ENCODE peak calls at places on chromosomes 3 and 15, in five cellular contexts. V is trophoblast cell, M is H9, G is neuronal stem cell, Y is mesenchymal stem cell. F is an unnamed sample.

GRCh38 chr3:98240133-98240532 is 23.9 kb upstream of the OR5H6 start:
- DNase-seq in Y (no peak), G (no peak), V (no peak), M (no peak), F (no peak)

GRCh38 chr3:28586325-28586724 is 237.7 kb upstream of the AZI2 start:
- DNase-seq in Y (no peak), V (no peak), M (no peak), G (no peak), F (no peak)

GRCh38 chr3:71254658-71255057 is 328.9 kb downstream of the FOXP1 start:
- DNase-seq in M (no peak), Y (no peak), G (no peak), V (peak), F (peak)

GRCh38 chr3:189981668-189982067 is 139.0 kb downstream of the P3H2 start:
- DNase-seq in Y (peak), V (no peak), M (no peak), G (no peak), F (peak)

GRCh38 chr3:112755845-112756671 is 90.6 kb downstream of the CD200R1L start:
- DNase-seq in G (no peak), M (no peak), V (no peak), Y (no peak), F (no peak)

GRCh38 chr15:101615986-101616848 is 36.0 kb downstream of the TM2D3 start:
- DNase-seq in V (peak), Y (peak), G (peak), M (peak), F (peak)

GRCh38 chr15:36584511-36584910 is 5.1 kb downstream of the CDIN1 start:
- DNase-seq in V (no peak), M (no peak), G (no peak), Y (peak), F (no peak)

GRCh38 chr3:62622553-62623174 is 249.3 kb upstream of the FEZF2 start:
- DNase-seq in Y (peak), M (no peak), G (peak), V (peak), F (peak)

GRCh38 chr15:89068325-89068784 is 19.9 kb upstream of the ABHD2 start:
- DNase-seq in G (no peak), V (no peak), Y (no peak), M (no peak), F (peak)

GRCh38 chr3:195537995-195538394 is 5.1 kb downstream of the PPP1R2 start:
- DNase-seq in V (peak), M (no peak), Y (no peak), G (no peak), F (no peak)

GRCh38 chr15:73965094-73965729 is 26.9 kb downstream of the STOML1 start:
- DNase-seq in Y (no peak), V (no peak), G (no peak), M (peak), F (no peak)

GRCh38 chr3:2923390-2923789 is 186.8 kb downstream of the IL5RA start:
- DNase-seq in V (no peak), Y (no peak), M (no peak), G (no peak), F (no peak)

GRCh38 chr3:52880047-52880446 is 17.3 kb downstream of the STIMATE start:
- DNase-seq in Y (no peak), V (no peak), G (no peak), M (no peak), F (no peak)

GRCh38 chr3:72105306-72105705 is 320.4 kb upstream of the PROK2 start:
- DNase-seq in V (no peak), Y (no peak), G (no peak), M (no peak), F (no peak)

GRCh38 chr3:195270350-195271115 is 426 bp downstream of the XXYLT1 start:
- DNase-seq in G (peak), M (peak), Y (peak), V (peak), F (peak)

GRCh38 chr3:1262246-1262645 is 169.4 kb downstream of the CNTN6 start:
- DNase-seq in M (no peak), V (no peak), G (no peak), Y (no peak), F (no peak)

GRCh38 chr3:23629181-23629893 is 176.4 kb upstream of the UBE2E1 start:
- DNase-seq in V (peak), Y (peak), M (no peak), G (no peak), F (peak)

GRCh38 chr3:16474920-16475319 is 38.6 kb downstream of the RFTN1 start:
- DNase-seq in M (no peak), V (no peak), Y (peak), G (no peak), F (peak)

GRCh38 chr15:44501768-44502366 is 35.1 kb upstream of the EIF3J start:
- DNase-seq in Y (peak), V (peak), G (peak), M (no peak), F (peak)

GRCh38 chr3:177928156-177928555 is 608.1 kb upstream of the KCNMB2 start:
- DNase-seq in M (no peak), G (no peak), V (peak), Y (peak), F (peak)

GRCh38 chr15:52786436-52787122 is 3.6 kb downstream of the ONECUT1 start:
- DNase-seq in Y (no peak), V (no peak), M (peak), G (peak), F (no peak)

GRCh38 chr3:132669256-132669777 is 9.2 kb downstream of the UBA5 start:
- DNase-seq in M (no peak), V (no peak), Y (no peak), G (no peak), F (peak)

GRCh38 chr15:64905119-64905831 is 6.4 kb upstream of the ANKDD1A start:
- DNase-seq in V (peak), Y (peak), M (peak), G (peak), F (peak)

GRCh38 chr3:140206196-140207040 is 271.4 kb downstream of the CLSTN2 start:
- DNase-seq in Y (no peak), V (peak), M (peak), G (peak), F (peak)

GRCh38 chr15:70763120-70763949 is at the start of gene UACA:
- DNase-seq in M (peak), Y (peak), V (peak), G (peak), F (peak)
- H3K9ac ChIP-seq in M (peak), Y (peak), V (peak), G (peak), F (peak)

DNA sequence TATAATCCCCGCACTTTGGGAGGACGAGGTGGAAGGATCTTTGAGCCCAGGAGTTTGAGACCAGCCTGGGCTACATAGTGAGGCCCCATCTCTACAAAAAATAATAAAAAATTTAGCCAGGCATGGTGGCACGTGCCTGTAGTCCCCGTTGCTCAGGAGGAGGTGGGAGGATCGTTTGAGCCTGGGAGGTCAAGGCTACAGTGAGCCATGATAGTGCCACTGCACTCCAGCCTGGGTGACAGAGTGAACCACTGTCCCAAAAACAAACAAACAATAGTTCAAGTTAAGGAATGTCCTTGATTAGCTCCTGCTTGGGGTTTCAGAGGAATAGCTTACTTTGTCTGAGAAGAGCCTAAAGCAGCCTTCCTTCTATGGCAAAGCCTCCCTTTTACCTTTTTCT is 51.7 kb upstream of the AMOTL2 start:
- DNase-seq in G (no peak), Y (no peak), M (no peak), V (no peak), F (no peak)
- H3K14ac ChIP-seq in G (no peak), Y (no peak), M (no peak), V (no peak), F (peak)

GRCh38 chr15:77857419-77857818 is 220.1 kb downstream of the TBC1D2B start:
- DNase-seq in M (peak), G (no peak), V (no peak), Y (no peak), F (no peak)
- H3K9ac ChIP-seq in M (no peak), G (peak), V (no peak), Y (no peak), F (no peak)

GRCh38 chr3:197144188-197144587 is 114.6 kb upstream of the MELTF start:
- DNase-seq in G (no peak), M (no peak), V (no peak), Y (no peak), F (no peak)
- H3K14ac ChIP-seq in G (no peak), M (no peak), V (no peak), Y (no peak), F (no peak)

GRCh38 chr3:32817561-32818430 is at the start of gene TRIM71:
- DNase-seq in Y (peak), G (no peak), M (no peak), V (peak), F (no peak)
- H3K9ac ChIP-seq in Y (no peak), G (peak), M (peak), V (peak), F (no peak)

DNA sequence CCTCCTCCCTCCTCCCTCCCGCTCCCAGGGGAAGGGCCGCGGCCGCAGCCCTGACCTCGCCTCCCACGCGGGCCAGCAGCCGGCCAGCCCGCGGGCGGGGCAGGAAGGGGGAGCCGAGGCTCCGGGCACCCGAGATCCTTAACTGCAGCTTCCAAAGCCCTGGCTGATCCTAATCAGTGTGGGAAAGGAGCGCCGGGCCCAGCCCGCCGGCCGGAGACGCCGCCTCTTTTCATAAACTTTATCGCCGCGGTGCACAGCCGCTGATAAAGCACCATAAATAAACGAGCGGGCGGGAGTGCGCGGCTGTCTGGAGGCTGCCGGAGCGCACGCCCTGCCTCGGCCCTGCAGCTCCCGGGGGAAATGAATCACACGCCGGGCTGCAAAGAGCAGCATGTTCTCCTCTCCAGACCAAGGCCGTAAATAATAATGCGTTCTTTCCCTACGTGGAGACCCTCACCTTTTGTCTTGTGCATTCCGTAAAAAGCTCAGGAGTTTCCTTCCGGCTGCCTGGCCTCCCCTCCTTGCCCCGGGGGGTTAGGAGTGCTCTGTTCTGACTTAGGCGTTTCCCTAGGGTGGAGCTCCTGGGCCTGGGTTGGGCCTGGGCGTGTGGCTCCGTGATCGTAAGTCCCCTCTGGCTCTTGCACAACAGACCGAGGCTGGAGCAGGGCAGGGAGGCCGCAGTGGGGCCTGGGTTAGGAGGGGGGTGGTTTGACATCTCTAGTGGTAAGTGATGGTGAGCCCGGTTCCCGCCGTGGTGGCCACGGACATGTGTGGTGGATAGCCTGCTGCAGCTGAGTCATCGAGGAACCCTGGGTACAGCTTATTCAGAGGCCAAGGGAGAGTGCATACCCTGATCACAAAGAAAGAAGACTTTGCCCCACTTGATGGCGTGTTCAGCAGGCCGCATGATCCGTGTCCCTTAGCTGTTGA is 132.6 kb upstream of the HES1 start:
- DNase-seq in G (peak), Y (peak), V (peak), M (peak), F (peak)
- H3K14ac ChIP-seq in G (peak), Y (no peak), V (no peak), M (peak), F (no peak)

GRCh38 chr3:10273697-10274305 is 18.9 kb downstream of the GHRL start:
- DNase-seq in V (no peak), G (no peak), Y (peak), M (no peak), F (peak)

GRCh38 chr3:10269443-10269842 is 21.2 kb downstream of the TATDN2 start:
- DNase-seq in M (no peak), Y (no peak), G (no peak), V (no peak), F (no peak)

GRCh38 chr3:10268930-10269329 is 20.7 kb downstream of the TATDN2 start:
- DNase-seq in V (no peak), G (no peak), M (no peak), Y (no peak), F (no peak)

GRCh38 chr3:10274601-10275000 is 18.1 kb downstream of the GHRL start:
- DNase-seq in V (no peak), Y (no peak), G (no peak), M (no peak), F (no peak)

GRCh38 chr3:10272977-10273376 is 19.8 kb downstream of the GHRL start:
- DNase-seq in G (no peak), Y (no peak), V (no peak), M (no peak), F (no peak)
- H3K9ac ChIP-seq in G (no peak), Y (no peak), V (no peak), M (no peak), F (no peak)

F was measured in IMR-90.